ENCODE peak calls at places on chromosomes 6 and 20, in five cellular contexts. R is pancreas; O is Ammon's horn; U is stimulated activated CD4-positive, alpha-beta T cell treated with anti-CD3 and anti-CD28 coated beads, Interleukin-1b, Interleukin-23, amount 100 ng/mL, for 4 hours; E is CD8-positive, alpha-beta memory T cell. J is an unnamed sample.

GRCh38 chr20:51597389-51598231 is 55.1 kb upstream of the NFATC2 start:
- DNase-seq in R (no peak), O (no peak), U (no peak), E (no peak), J (no peak)

GRCh38 chr6:56808871-56809359 is 146.0 kb upstream of the BEND6 start:
- DNase-seq in R (no peak), O (peak; percentile 52), U (no peak), E (no peak), J (no peak)

GRCh38 chr6:106005013-106005412 is 81.1 kb upstream of the PRDM1 start:
- DNase-seq in R (no peak), O (no peak), U (no peak), E (no peak), J (no peak)

GRCh38 chr6:90098025-90098474 is 198.6 kb downstream of the BACH2 start:
- DNase-seq in R (no peak), O (peak; percentile 79), U (no peak), E (no peak), J (peak; percentile 57)

GRCh38 chr6:94680672-94681212 is 896.6 kb upstream of the MANEA start:
- DNase-seq in R (no peak), O (no peak), U (no peak), E (no peak), J (no peak)

GRCh38 chr6:92126983-92127382 is 1292.4 kb downstream of the EPHA7 start:
- DNase-seq in R (no peak), O (no peak), U (no peak), E (no peak), J (no peak)

GRCh38 chr20:46111028-46111835 is 6.9 kb upstream of the CD40 start:
- DNase-seq in R (peak; percentile 36), O (peak; percentile 66), U (no peak), E (no peak), J (peak; percentile 83)

GRCh38 chr6:36314221-36315014 is 22.3 kb downstream of the BNIP5 start:
- DNase-seq in R (no peak), O (no peak), U (no peak), E (no peak), J (no peak)

GRCh38 chr20:11754451-11754850 is 163.2 kb upstream of the BTBD3 start:
- DNase-seq in R (no peak), O (no peak), U (no peak), E (no peak), J (no peak)

GRCh38 chr6:143097224-143097795 is 36.6 kb downstream of the AIG1 start:
- DNase-seq in R (no peak), O (no peak), U (peak; percentile 1), E (no peak), J (no peak)

GRCh38 chr6:136123464-136123863 is 126.6 kb downstream of the MTFR2 start:
- DNase-seq in R (no peak), O (no peak), U (no peak), E (no peak), J (no peak)

GRCh38 chr6:30940361-30941001 is at the start of gene MUCL3:
- DNase-seq in R (no peak), O (no peak), U (no peak), E (no peak), J (no peak)

GRCh38 chr20:41052742-41053419 is 24.3 kb downstream of the TOP1 start:
- DNase-seq in R (no peak), O (no peak), U (no peak), E (no peak), J (no peak)

GRCh38 chr6:25815194-25815593 is 16.7 kb downstream of the SLC17A1 start:
- DNase-seq in R (no peak), O (no peak), U (no peak), E (no peak), J (no peak)

GRCh38 chr6:156729248-156729647 is 47.9 kb upstream of the ARID1B start:
- DNase-seq in R (no peak), O (no peak), U (no peak), E (no peak), J (no peak)

J was measured in CD14-positive monocyte.